ENCODE peak calls at places on chromosomes 13 and 19, in four cellular contexts. I is psoas muscle, E is upper lobe of right lung, W is fibroblast of lung. U is an unnamed sample. For H3K4me1, the result is how much of the 10 kb centered on the place peaks cover.

GRCh38 chr19:47032171-47032811 is 12.7 kb downstream of the NPAS1 start:
- DNase-seq in I (no peak), E (peak), W (no peak), U (peak)

GRCh38 chr19:42276821-42277220 is 7.8 kb downstream of the CIC start:
- DNase-seq in I (no peak), E (no peak), W (no peak), U (no peak)

GRCh38 chr19:30215248-30215647 is 156.9 kb upstream of the ZNF536 start:
- DNase-seq in I (no peak), E (no peak), W (no peak), U (no peak)

GRCh38 chr19:55216461-55217198 is 7.3 kb upstream of the PTPRH start:
- DNase-seq in I (peak), E (peak), W (peak), U (peak)

GRCh38 chr13:19153782-19154450 is 27.7 kb downstream of the TUBA3C start:
- DNase-seq in I (no peak), E (peak), W (no peak), U (no peak)

GRCh38 chr13:72113070-72113469 is 246.1 kb upstream of the DACH1 start:
- DNase-seq in I (no peak), E (no peak), W (no peak), U (no peak)

GRCh38 chr13:112839347-112840105 is 129.5 kb upstream of the MCF2L start:
- DNase-seq in I (no peak), E (no peak), W (peak), U (no peak)

GRCh38 chr19:43532571-43532961 is 422 bp upstream of the ZNF575 start:
- DNase-seq in I (peak), E (peak), W (no peak), U (peak)

GRCh38 chr19:54180691-54181091 is 7.7 kb upstream of the TMC4 start:
- DNase-seq in I (no peak), E (no peak), W (no peak), U (peak)

GRCh38 chr13:49308104-49308875 is 60.6 kb downstream of the CDADC1 start:
- DNase-seq in I (peak), E (peak), W (peak), U (peak)

GRCh38 chr19:35750167-35750566 is 1.8 kb downstream of the LIN37 start:
- DNase-seq in I (no peak), E (no peak), W (no peak), U (no peak)

GRCh38 chr19:29769997-29770396 is 41.8 kb upstream of the CCNE1 start:
- DNase-seq in I (no peak), E (no peak), W (no peak), U (no peak)

GRCh38 chr13:111632906-111633305 is 312.5 kb downstream of the TEX29 start:
- DNase-seq in I (no peak), E (no peak), W (no peak), U (no peak)

GRCh38 chr13:101917833-101918755 is 465.6 kb downstream of the ITGBL1 start:
- DNase-seq in I (no peak), E (no peak), W (no peak), U (no peak)

GRCh38 chr19:51002542-51003311 is 1.3 kb upstream of the KLK8 start:
- DNase-seq in I (no peak), E (no peak), W (no peak), U (no peak)

DNA sequence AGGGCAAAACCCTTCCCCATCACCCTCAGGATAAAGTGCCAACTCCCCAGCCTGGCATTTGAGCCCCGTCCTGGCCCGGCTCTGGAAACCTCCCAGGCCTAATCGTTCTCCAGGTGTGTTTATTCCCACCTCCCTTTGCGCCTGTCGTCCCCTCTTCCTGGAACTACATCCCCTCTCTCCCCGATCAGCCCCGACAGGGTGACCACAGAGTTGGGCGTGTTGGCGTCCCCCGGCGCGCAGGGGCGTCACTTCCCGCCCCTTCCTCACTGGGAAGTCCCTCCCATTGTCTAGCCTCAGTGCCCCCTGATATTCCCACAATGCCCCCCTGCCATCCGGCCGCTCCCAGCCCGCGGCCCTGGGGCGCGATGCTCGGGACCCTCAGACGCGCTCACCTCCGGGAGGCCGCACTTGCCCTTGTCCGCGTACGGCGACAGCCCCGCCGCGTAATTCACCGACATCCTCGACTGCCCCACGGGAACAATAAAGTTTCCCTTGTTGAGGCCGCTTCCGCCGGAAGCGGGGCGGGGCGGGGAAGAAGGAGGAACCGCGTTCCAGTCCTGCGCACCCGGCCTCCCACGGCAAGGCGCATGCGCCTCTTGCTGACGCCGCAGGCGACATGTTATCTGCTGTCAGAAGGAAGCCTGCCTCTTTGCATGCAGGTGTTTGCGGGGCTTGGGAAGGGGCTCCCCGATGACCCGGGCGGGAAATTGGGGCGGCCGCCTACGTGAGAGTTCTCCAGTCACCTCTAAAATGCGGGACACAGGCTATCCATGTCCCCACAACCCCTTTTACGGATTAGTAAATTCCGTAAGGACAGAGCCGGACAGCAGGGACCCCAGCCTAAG is at the start of the genes ANKRD24 and SIRT6:
- DNase-seq in I (peak), E (peak), W (peak), U (peak)
- TF ChIP-seq CTCF in I (no peak), E (no peak), W (no peak), U (no peak)

GRCh38 chr13:39297664-39298171 is 259.5 kb downstream of the NHLRC3 start:
- DNase-seq in I (no peak), E (no peak), W (no peak), U (no peak)
- H3K4me3 ChIP-seq in I (no peak), E (no peak), W (no peak), U (no peak)

DNA sequence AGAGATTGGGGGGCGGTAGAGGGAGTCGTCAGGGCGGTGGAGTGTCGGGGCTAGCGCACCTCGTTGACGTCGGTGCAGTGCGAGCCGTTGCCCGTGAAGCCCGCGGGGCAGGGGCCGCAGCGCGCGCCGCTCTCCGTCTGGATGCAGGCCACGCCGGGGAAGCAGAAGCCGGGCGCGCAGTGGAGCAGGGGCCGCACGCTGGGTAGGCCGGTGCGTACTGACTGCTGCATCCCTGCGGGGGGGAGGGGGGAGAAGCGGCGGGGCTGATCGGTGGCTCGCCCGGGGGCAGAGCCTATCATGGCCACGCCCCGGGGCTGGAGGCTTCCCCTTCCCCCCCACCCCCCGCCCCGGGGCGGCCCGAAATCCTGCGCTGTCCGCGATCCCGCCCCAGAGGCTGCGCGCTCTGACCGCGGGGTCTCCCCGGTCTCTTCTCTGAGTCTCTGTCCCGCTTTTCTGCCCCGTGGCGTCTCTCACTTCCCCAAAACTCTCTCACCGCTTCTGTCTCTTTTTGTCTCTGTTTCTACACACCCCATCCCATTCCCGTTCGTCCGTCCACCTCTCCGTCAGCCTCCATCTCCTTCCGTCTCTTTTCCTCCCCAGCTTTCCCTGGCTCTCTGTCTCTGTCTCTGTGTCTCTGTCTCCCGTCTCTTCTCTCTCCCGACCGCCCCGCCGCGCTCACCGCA is 1.1 kb downstream of the COMP start:
- DNase-seq in I (no peak), E (no peak), W (no peak), U (peak)
- H3K4me1 ChIP-seq in I (under half), E (under half), W (under half), U (under half)

DNA sequence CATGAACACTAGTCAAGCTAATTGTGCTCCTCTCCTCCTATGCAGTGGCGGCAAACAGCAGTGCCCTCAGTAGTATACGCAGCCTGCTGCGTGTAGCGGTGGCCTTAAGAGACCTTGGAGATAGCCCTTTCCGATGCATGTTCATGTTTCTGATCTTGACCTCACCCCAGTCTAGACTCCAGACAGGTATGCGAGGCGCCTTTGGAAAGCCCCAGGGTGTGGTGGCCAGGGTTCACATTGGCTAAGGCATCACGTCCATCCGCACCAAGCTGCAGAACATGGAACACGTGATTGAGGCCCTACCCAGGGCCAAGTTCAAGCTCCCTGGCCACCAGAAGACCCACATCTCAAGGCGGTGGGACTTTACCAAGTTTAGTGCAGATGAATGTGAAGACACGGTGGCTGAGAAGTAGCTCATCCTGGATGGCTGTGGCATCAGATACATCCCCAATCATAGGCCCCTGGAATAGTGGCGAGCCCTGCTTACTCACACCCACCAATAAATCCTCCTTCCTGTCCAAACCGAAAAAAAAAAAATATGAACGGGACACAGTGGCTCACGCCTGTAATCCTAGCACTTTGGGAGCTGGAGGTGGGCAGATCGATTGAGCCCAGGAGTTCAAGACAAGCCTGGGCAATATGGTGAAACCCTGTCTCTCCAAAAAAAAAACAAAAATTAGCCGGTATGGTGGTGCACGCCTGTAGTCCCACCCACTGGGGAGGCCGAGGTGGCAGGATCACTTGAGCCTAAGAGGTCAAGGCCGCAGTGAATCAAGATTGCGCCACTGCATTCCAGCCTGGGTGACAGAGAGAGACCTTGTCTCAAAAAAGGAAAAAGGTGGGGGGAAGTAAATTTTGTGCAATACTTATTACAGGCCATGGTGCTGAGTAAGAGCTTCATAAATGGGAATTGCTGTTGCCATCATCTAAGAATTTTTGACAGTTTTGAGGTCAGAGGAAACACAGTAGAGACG is 12.4 kb upstream of the CBLC start:
- DNase-seq in I (no peak), E (peak), W (no peak), U (no peak)
- TF ChIP-seq CTCF in I (no peak), E (no peak), W (no peak), U (no peak)

GRCh38 chr19:16465239-16465638 is 6.5 kb downstream of the EPS15L1 start:
- DNase-seq in I (peak), E (no peak), W (no peak), U (no peak)

GRCh38 chr19:16462757-16463250 is 9.0 kb downstream of the EPS15L1 start:
- DNase-seq in I (peak), E (no peak), W (no peak), U (no peak)

GRCh38 chr19:16463341-16463990 is 8.3 kb downstream of the EPS15L1 start:
- DNase-seq in I (no peak), E (no peak), W (no peak), U (no peak)

GRCh38 chr19:16461630-16462051 is 10.1 kb downstream of the EPS15L1 start:
- DNase-seq in I (peak), E (no peak), W (no peak), U (no peak)

GRCh38 chr19:16463991-16464575 is 7.7 kb downstream of the EPS15L1 start:
- DNase-seq in I (peak), E (no peak), W (no peak), U (no peak)
- H3K4me3 ChIP-seq in I (peak), E (no peak), W (no peak), U (no peak)

GRCh38 chr13:87676254-87677042 is 5.3 kb downstream of the SLITRK5 start:
- DNase-seq in I (no peak), E (no peak), W (no peak), U (peak)
- H3K4me1 ChIP-seq in I (under half), E (under half), W (under half), U (under half)

GRCh38 chr19:39680593-39680992 is 23.7 kb upstream of the LGALS14 start:
- DNase-seq in I (no peak), E (no peak), W (no peak), U (no peak)

GRCh38 chr19:39676004-39676403 is 20.3 kb downstream of the LGALS16 start:
- DNase-seq in I (no peak), E (no peak), W (no peak), U (no peak)

GRCh38 chr19:39679056-39679790 is 23.5 kb downstream of the LGALS16 start:
- DNase-seq in I (peak), E (no peak), W (no peak), U (no peak)

GRCh38 chr19:39679791-39680168 is 24.1 kb downstream of the LGALS16 start:
- DNase-seq in I (no peak), E (no peak), W (no peak), U (no peak)

DNA sequence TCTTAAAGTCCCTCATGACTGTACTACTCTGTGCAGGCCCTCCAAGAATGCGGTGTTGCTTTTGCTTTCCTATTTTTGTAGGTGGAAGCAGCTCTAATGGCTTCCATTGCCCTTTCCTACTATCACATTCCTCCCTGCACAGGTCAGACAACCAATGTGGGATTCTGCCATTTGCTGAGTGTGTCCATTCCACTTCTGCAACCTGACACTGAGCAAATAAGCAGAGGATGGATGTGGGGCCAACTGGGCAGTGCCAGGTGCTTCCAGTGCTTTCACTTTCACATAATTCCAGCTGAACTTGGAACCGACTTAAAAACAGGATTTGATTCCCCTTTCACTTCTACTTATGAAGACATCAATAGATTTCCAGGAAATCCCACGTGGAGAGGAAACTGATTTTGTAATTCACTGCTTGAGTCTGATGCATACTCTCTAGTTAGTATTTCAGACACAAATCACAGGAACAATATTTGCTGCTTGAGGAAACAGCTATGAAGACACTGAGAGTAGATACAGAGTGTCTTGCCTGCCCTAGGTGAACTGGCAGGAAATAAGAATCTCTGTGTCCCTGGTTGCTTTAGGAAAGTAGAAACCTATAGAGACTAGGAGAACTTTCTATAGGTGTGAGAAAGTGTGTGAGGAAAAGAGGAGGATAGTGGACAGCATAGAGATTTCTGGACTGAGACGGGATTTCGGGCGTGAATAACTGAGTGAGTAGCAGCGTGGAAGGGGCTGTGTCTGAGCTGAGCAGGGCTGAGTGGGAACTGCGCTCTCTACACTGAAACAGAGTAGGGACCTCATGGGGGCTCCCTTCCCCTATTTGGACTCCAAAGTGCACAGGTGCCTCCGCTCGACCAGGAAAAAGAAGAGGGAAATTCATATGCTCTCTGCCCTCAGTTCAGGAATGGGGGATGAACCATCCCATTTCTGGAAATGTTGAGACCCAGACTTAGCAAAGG is 22.5 kb downstream of the LGALS16 start:
- DNase-seq in I (peak), E (no peak), W (no peak), U (no peak)
- TF ChIP-seq CTCF in I (no peak), E (no peak), W (no peak), U (no peak)

GRCh38 chr13:43354147-43354945 is 331.0 kb downstream of the DNAJC15 start:
- DNase-seq in I (no peak), E (no peak), W (no peak), U (no peak)

GRCh38 chr13:43359536-43359935 is 336.1 kb downstream of the DNAJC15 start:
- DNase-seq in I (no peak), E (no peak), W (no peak), U (no peak)

GRCh38 chr13:43355774-43356173 is 332.4 kb downstream of the DNAJC15 start:
- DNase-seq in I (no peak), E (no peak), W (no peak), U (no peak)

GRCh38 chr13:43357435-43358065 is 334.2 kb downstream of the DNAJC15 start:
- DNase-seq in I (peak), E (no peak), W (no peak), U (no peak)

DNA sequence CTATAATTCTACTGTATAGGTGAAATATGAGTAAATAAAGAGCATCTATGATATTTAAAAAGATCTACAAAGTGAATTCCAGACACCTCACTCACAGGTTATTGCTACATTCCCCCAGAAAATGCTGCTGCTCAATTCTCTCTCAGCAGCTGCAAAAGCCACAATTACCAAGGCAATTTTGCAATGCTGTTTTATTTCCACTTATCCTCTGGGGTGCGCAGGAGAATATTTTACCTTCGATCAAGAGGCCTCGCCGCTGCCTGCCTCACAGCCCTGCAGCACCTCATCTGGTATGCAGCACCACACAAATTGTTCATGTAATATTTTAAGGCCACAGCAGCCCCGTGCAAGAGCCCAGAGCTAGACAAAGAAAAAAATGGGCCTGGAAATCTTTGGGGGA is 333.2 kb downstream of the DNAJC15 start:
- DNase-seq in I (no peak), E (no peak), W (no peak), U (no peak)
- H3K4me3 ChIP-seq in I (no peak), E (no peak), W (no peak), U (no peak)

GRCh38 chr13:75052616-75053015 is 429.4 kb downstream of the TBC1D4 start:
- DNase-seq in I (no peak), E (no peak), W (no peak), U (no peak)

GRCh38 chr13:75055296-75055695 is 426.7 kb downstream of the TBC1D4 start:
- DNase-seq in I (no peak), E (no peak), W (no peak), U (no peak)

GRCh38 chr13:75050419-75051066 is 431.4 kb downstream of the TBC1D4 start:
- DNase-seq in I (no peak), E (no peak), W (peak), U (no peak)

GRCh38 chr13:75049936-75050335 is 432.0 kb downstream of the TBC1D4 start:
- DNase-seq in I (no peak), E (no peak), W (no peak), U (no peak)
- H3K4me1 ChIP-seq in I (under half), E (under half), W (under half), U (under half)